ENCODE peak calls at places on chromosome 21, in seven cellular contexts. Y is H1, E is HCT116, L is HepG2, X is GM23338, Q is SK-N-MC, T is K562. H is an unnamed sample.

GRCh38 chr21:17386498-17386897 is 126.3 kb upstream of the CXADR start:
- DNase-seq in Y (no peak), E (no peak), L (no peak), X (peak; percentile 39), Q (no peak), T (no peak), H (no peak)

GRCh38 chr21:15751037-15751436 is 21.3 kb downstream of the USP25 start:
- DNase-seq in Y (no peak), E (no peak), L (no peak), X (no peak), Q (no peak), T (no peak), H (no peak)

GRCh38 chr21:21216013-21216412 is 217.8 kb downstream of the NCAM2 start:
- DNase-seq in Y (no peak), E (no peak), L (no peak), X (no peak), Q (no peak), T (no peak), H (no peak)

GRCh38 chr21:29987762-29988161 is 48.0 kb upstream of the GRIK1 start:
- DNase-seq in Y (no peak), E (no peak), L (no peak), X (no peak), Q (no peak), T (no peak), H (no peak)

GRCh38 chr21:37061926-37062591 is 10.8 kb downstream of the PIGP start:
- DNase-seq in Y (no peak), E (no peak), L (peak; percentile 56), X (no peak), Q (no peak), T (no peak), H (no peak)

GRCh38 chr21:37712204-37712934 is 203.9 kb downstream of the KCNJ6 start:
- DNase-seq in Y (peak; percentile 41), E (peak; percentile 53), L (peak; percentile 41), X (peak; percentile 88), Q (no peak), T (peak; percentile 70), H (peak; percentile 67)

GRCh38 chr21:16323586-16323985 is 593.8 kb downstream of the USP25 start:
- DNase-seq in Y (no peak), E (no peak), L (no peak), X (no peak), Q (no peak), T (no peak), H (no peak)

GRCh38 chr21:16536661-16537359 is 807.0 kb downstream of the USP25 start:
- DNase-seq in Y (no peak), E (no peak), L (no peak), X (no peak), Q (no peak), T (no peak), H (peak; percentile 65)

GRCh38 chr21:36470294-36470693 is 9.6 kb downstream of the CLDN14 start:
- DNase-seq in Y (no peak), E (no peak), L (no peak), X (peak; percentile 41), Q (no peak), T (no peak), H (no peak)

GRCh38 chr21:28832013-28832714 is 160.5 kb downstream of the LTN1 start:
- DNase-seq in Y (no peak), E (no peak), L (peak; percentile 5), X (no peak), Q (no peak), T (peak; percentile 15), H (peak; percentile 55)

GRCh38 chr21:41508415-41509205 is 652 bp upstream of the TMPRSS2 start:
- DNase-seq in Y (no peak), E (no peak), L (no peak), X (peak; percentile 65), Q (no peak), T (no peak), H (no peak)

GRCh38 chr21:41506526-41507520 is 1.1 kb downstream of the TMPRSS2 start:
- DNase-seq in Y (no peak), E (no peak), L (no peak), X (peak; percentile 63), Q (no peak), T (no peak), H (no peak)

GRCh38 chr21:41509206-41509496 is 1.2 kb upstream of the TMPRSS2 start:
- DNase-seq in Y (no peak), E (no peak), L (no peak), X (no peak), Q (no peak), T (no peak), H (no peak)

GRCh38 chr21:41506005-41506404 is 2.0 kb downstream of the TMPRSS2 start:
- DNase-seq in Y (no peak), E (no peak), L (no peak), X (no peak), Q (no peak), T (no peak), H (no peak)

GRCh38 chr21:41507521-41508414 is at the start of gene TMPRSS2:
- DNase-seq in Y (no peak), E (no peak), L (no peak), X (peak; percentile 80), Q (no peak), T (no peak), H (no peak)
- TF ChIP-seq EZH2 in Y (no peak), E (no peak), L (peak; percentile 71), X (no peak), Q (no peak), T (no peak), H (no peak)

GRCh38 chr21:43877936-43878575 is 13.0 kb downstream of the AGPAT3 start:
- DNase-seq in Y (no peak), E (no peak), L (no peak), X (no peak), Q (no peak), T (no peak), H (no peak)
- TF ChIP-seq POLR2AphosphoS5 in Y (no peak), E (no peak), L (no peak), X (no peak), Q (no peak), T (no peak), H (no peak)

GRCh38 chr21:46120301-46121285 is 22.7 kb downstream of the COL6A2 start:
- DNase-seq in Y (no peak), E (no peak), L (no peak), X (no peak), Q (no peak), T (no peak), H (no peak)

GRCh38 chr21:46122758-46123683 is 25.1 kb downstream of the COL6A2 start:
- DNase-seq in Y (no peak), E (no peak), L (no peak), X (no peak), Q (no peak), T (no peak), H (no peak)

GRCh38 chr21:46121286-46122221 is 23.6 kb downstream of the COL6A2 start:
- DNase-seq in Y (no peak), E (no peak), L (no peak), X (no peak), Q (no peak), T (no peak), H (no peak)

GRCh38 chr21:46124083-46124925 is 26.4 kb downstream of the COL6A2 start:
- DNase-seq in Y (no peak), E (no peak), L (no peak), X (no peak), Q (no peak), T (no peak), H (no peak)

DNA sequence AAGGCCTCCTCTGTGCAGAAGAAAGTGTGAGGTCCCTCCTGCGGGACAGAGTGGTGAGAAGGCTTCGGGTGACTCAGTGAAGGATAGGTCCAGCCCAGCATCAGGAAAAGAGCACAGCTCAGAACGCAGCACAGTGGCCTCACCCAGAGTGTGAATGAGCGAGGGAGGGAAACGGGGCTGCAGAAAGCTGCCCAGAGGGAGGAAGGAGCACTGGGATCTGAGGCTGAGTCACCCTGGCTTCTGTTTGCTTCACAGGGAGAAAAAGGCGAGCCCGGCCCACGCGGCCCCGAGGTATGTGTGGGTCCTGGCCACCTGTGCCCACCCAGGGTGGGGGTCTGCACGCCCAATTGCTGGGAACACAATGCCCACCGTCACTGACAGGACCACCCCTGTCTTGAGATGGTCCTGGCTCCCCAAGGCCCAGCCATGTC is 24.3 kb downstream of the COL6A2 start:
- DNase-seq in Y (no peak), E (no peak), L (no peak), X (no peak), Q (no peak), T (no peak), H (no peak)
- TF ChIP-seq EZH2 in Y (no peak), E (no peak), L (no peak), X (no peak), Q (no peak), T (no peak), H (no peak)

GRCh38 chr21:32246571-32246970 is 32.3 kb downstream of the MIS18A start:
- DNase-seq in Y (no peak), E (no peak), L (no peak), X (no peak), Q (no peak), T (no peak), H (no peak)
- TF ChIP-seq POLR2AphosphoS5 in Y (no peak), E (no peak), L (no peak), X (no peak), Q (no peak), T (no peak), H (no peak)

GRCh38 chr21:39612233-39613028 is at the start of gene B3GALT5:
- DNase-seq in Y (peak; percentile 33), E (peak; percentile 15), L (no peak), X (peak; percentile 94), Q (no peak), T (no peak), H (no peak)
- TF ChIP-seq EZH2 in Y (no peak), E (no peak), L (no peak), X (no peak), Q (peak; percentile 97), T (no peak), H (peak; percentile 85)

DNA sequence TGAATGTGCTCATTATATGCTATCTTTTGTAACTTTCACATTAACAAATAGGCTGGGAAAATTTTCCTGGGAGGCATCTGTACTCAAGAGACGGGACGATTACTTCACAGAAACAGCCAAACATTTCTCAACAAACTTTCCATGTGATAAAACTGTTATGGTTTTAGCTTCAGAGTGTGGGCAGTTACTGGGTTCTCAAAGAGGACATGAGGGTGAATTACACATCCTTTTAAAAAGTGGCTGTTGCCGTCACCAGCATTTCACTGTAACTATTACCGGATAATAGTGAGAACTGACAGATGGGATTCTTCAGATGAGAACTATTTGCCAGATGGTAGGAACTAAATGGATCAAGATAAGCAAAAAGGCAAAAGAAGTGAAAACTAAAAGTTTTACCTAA is 109.1 kb downstream of the APP start:
- DNase-seq in Y (no peak), E (no peak), L (no peak), X (no peak), Q (no peak), T (no peak), H (no peak)
- TF ChIP-seq POLR2AphosphoS5 in Y (no peak), E (no peak), L (no peak), X (no peak), Q (no peak), T (no peak), H (no peak)

DNA sequence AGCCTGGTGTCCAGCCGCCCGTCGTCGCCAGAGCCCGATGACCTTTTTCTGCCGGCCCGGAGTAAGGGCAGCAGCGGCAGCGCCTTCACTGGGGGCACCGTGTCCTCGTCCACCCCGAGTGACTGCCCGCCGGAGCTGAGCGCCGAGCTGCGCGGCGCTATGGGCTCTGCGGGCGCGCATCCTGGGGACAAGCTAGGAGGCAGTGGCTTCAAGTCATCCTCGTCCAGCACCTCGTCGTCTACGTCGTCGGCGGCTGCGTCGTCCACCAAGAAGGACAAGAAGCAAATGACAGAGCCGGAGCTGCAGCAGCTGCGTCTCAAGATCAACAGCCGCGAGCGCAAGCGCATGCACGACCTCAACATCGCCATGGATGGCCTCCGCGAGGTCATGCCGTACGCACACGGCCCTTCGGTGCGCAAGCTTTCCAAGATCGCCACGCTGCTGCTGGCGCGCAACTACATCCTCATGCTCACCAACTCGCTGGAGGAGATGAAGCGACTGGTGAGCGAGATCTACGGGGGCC is 1.2 kb downstream of the OLIG2 start:
- DNase-seq in Y (no peak), E (no peak), L (no peak), X (peak; percentile 66), Q (no peak), T (no peak), H (no peak)
- TF ChIP-seq EZH2 in Y (peak; percentile 97), E (no peak), L (no peak), X (peak; percentile 95), Q (no peak), T (no peak), H (peak; percentile 100)